ENCODE peak calls at places on chromosome 5, in four cellular contexts. K is lower leg skin, W is SK-N-SH, L is cardiac muscle cell. I is an unnamed sample.

GRCh38 chr5:78803386-78803785 is 154.8 kb upstream of the LHFPL2 start:
- DNase-seq in K (peak), W (peak), L (peak), I (no peak)

GRCh38 chr5:37875051-37875787 is 35.4 kb upstream of the GDNF start:
- DNase-seq in K (no peak), W (no peak), L (peak), I (peak)

GRCh38 chr5:181190711-181191525 is 14.1 kb downstream of the TRIM7 start:
- DNase-seq in K (peak), W (peak), L (peak), I (no peak)

GRCh38 chr5:141968914-141969608 is at the start of gene RNF14:
- DNase-seq in K (peak), W (peak), L (peak), I (peak)

GRCh38 chr5:9381464-9381863 is 164.4 kb downstream of the SEMA5A start:
- DNase-seq in K (no peak), W (no peak), L (no peak), I (no peak)

GRCh38 chr5:142874537-142874936 is 104.4 kb downstream of the ARHGAP26 start:
- DNase-seq in K (peak), W (no peak), L (peak), I (peak)

GRCh38 chr5:13480834-13481233 is 463.7 kb downstream of the DNAH5 start:
- DNase-seq in K (no peak), W (no peak), L (no peak), I (no peak)

GRCh38 chr5:95959964-95960801 is 1.5 kb downstream of the ELL2 start:
- DNase-seq in K (peak), W (peak), L (peak), I (peak)

GRCh38 chr5:103587185-103587748 is 24.7 kb upstream of the NUDT12 start:
- DNase-seq in K (no peak), W (peak), L (peak), I (peak)

GRCh38 chr5:147504001-147504400 is 5.9 kb downstream of the DPYSL3 start:
- DNase-seq in K (no peak), W (no peak), L (peak), I (peak)

GRCh38 chr5:71483355-71483754 is 27.9 kb downstream of the BDP1 start:
- DNase-seq in K (no peak), W (no peak), L (peak), I (peak)

GRCh38 chr5:6754766-6755165 is 41.5 kb downstream of the TENT4A start:
- DNase-seq in K (no peak), W (no peak), L (no peak), I (no peak)

GRCh38 chr5:59923465-59923864 is 29.9 kb upstream of the PDE4D start:
- DNase-seq in K (no peak), W (no peak), L (peak), I (no peak)

GRCh38 chr5:74035521-74035937 is 409.5 kb downstream of the ARHGEF28 start:
- DNase-seq in K (no peak), W (no peak), L (peak), I (peak)

GRCh38 chr5:180825768-180826525 is 23.3 kb upstream of the MGAT1 start:
- DNase-seq in K (no peak), W (no peak), L (peak), I (peak)

GRCh38 chr5:71631070-71631469 is 43.9 kb downstream of the MCCC2 start:
- DNase-seq in K (no peak), W (no peak), L (no peak), I (no peak)

GRCh38 chr5:150514708-150515211 is 6.8 kb downstream of the NDST1 start:
- DNase-seq in K (no peak), W (no peak), L (no peak), I (peak)

GRCh38 chr5:78611161-78611605 is 37.4 kb downstream of the LHFPL2 start:
- DNase-seq in K (no peak), W (no peak), L (no peak), I (no peak)

GRCh38 chr5:146137967-146138403 is 32.6 kb upstream of the PLAC8L1 start:
- DNase-seq in K (no peak), W (no peak), L (peak), I (peak)

GRCh38 chr5:153818626-153819025 is 220.1 kb downstream of the FAM114A2 start:
- DNase-seq in K (no peak), W (no peak), L (no peak), I (no peak)

GRCh38 chr5:119360905-119361605 is 5.2 kb downstream of the TNFAIP8 start:
- DNase-seq in K (no peak), W (no peak), L (peak), I (no peak)

GRCh38 chr5:168851902-168852321 is 272.7 kb upstream of the PANK3 start:
- DNase-seq in K (no peak), W (peak), L (peak), I (peak)

GRCh38 chr5:127550652-127551409 is 33.4 kb downstream of the PRRC1 start:
- DNase-seq in K (no peak), W (no peak), L (peak), I (no peak)

GRCh38 chr5:149325166-149325735 is 20.0 kb upstream of the GRPEL2 start:
- DNase-seq in K (peak), W (no peak), L (peak), I (no peak)

GRCh38 chr5:132052520-132052919 is 7.9 kb upstream of the IL3 start:
- DNase-seq in K (peak), W (no peak), L (no peak), I (no peak)

GRCh38 chr5:138024117-138024516 is 8.8 kb downstream of the FAM13B start:
- DNase-seq in K (no peak), W (no peak), L (no peak), I (no peak)

GRCh38 chr5:445591-445990 is 2.6 kb downstream of the EXOC3 start:
- DNase-seq in K (peak), W (no peak), L (no peak), I (no peak)

GRCh38 chr5:87188411-87188810 is 79.3 kb upstream of the RASA1 start:
- DNase-seq in K (no peak), W (no peak), L (no peak), I (no peak)

GRCh38 chr5:128966846-128967245 is 1.6 kb downstream of the SLC27A6 start:
- DNase-seq in K (no peak), W (no peak), L (no peak), I (no peak)

GRCh38 chr5:38994329-38994927 is 79.8 kb downstream of the RICTOR start:
- DNase-seq in K (no peak), W (peak), L (peak), I (peak)

GRCh38 chr5:132019857-132020555 is 8.5 kb upstream of the ACSL6 start:
- DNase-seq in K (peak), W (no peak), L (no peak), I (no peak)

GRCh38 chr5:113204525-113205161 is 228.0 kb downstream of the DCP2 start:
- DNase-seq in K (peak), W (peak), L (peak), I (peak)

GRCh38 chr5:152501294-152501693 is 96.2 kb upstream of the NMUR2 start:
- DNase-seq in K (no peak), W (no peak), L (no peak), I (no peak)

GRCh38 chr5:173673295-173674170 is 57.1 kb upstream of the BOD1 start:
- DNase-seq in K (peak), W (no peak), L (no peak), I (no peak)

GRCh38 chr5:133304707-133305216 is 252.9 kb downstream of the HSPA4 start:
- DNase-seq in K (no peak), W (no peak), L (no peak), I (no peak)

GRCh38 chr5:3598725-3599282 is 3.2 kb downstream of the IRX1 start:
- DNase-seq in K (peak), W (peak), L (no peak), I (peak)

GRCh38 chr5:3598236-3598635 is 2.6 kb downstream of the IRX1 start:
- DNase-seq in K (no peak), W (no peak), L (no peak), I (no peak)

GRCh38 chr5:3601060-3601710 is 5.6 kb downstream of the IRX1 start:
- DNase-seq in K (peak), W (no peak), L (no peak), I (peak)

GRCh38 chr5:3600106-3600997 is 4.7 kb downstream of the IRX1 start:
- DNase-seq in K (peak), W (peak), L (no peak), I (peak)

DNA sequence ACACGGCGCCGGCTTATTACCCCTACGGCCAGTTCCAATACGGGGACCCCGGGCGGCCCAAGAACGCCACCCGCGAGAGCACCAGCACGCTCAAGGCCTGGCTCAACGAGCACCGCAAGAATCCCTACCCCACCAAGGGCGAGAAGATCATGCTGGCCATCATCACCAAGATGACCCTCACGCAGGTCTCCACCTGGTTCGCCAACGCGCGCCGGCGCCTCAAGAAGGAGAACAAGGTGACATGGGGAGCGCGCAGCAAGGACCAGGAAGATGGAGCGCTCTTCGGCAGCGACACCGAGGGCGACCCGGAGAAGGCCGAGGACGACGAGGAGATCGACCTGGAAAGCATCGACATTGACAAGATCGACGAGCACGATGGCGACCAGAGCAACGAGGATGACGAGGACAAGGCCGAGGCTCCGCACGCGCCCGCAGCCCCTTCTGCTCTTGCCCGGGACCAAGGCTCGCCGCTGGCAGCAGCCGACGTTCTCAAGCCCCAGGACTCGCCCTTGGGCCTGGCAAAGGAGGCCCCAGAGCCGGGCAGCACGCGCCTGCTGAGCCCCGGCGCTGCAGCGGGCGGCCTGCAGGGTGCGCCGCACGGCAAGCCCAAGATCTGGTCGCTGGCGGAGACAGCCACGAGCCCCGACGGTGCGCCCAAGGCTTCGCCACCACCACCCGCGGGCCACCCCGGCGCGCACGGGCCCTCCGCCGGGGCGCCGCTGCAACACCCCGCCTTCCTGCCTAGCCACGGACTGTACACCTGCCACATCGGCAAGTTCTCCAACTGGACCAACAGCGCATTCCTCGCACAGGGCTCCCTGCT is 3.9 kb downstream of the IRX1 start:
- DNase-seq in K (peak), W (peak), L (no peak), I (peak)
- TF ChIP-seq CTCF in K (no peak), W (no peak), L (no peak), I (peak)

GRCh38 chr5:88666761-88667186 is 216.2 kb downstream of the MEF2C start:
- DNase-seq in K (no peak), W (no peak), L (no peak), I (peak)
- H3K4me3 ChIP-seq in K (no peak), W (peak), L (no peak), I (peak)

DNA sequence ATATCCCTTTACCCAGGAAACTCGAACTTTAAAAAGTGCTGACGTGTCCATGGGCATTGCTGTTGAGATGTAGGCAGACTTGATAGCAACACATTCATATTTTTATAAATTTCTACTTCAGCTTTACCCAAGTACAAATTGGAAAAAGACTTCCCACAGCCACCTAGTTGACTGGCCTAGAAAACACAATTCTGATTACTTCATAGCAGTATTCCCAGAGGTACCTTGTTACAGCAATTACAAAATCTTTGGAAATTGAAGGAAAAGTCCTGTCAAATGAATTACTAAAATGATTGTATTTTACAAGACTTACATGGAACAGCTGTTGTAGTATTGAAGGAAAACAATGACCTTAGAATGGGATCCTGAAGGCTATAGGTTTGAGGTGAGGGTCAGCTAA is 130.7 kb upstream of the NREP start:
- DNase-seq in K (no peak), W (no peak), L (peak), I (no peak)
- TF ChIP-seq CTCF in K (no peak), W (no peak), L (no peak), I (no peak)

GRCh38 chr5:176384991-176385390 is 3.4 kb downstream of the NOP16 start:
- DNase-seq in K (no peak), W (no peak), L (no peak), I (no peak)

GRCh38 chr5:176388003-176388340 is 426 bp downstream of the NOP16 start:
- DNase-seq in K (no peak), W (peak), L (peak), I (no peak)

GRCh38 chr5:176387384-176387925 is 943 bp downstream of the NOP16 start:
- DNase-seq in K (no peak), W (no peak), L (no peak), I (no peak)

GRCh38 chr5:176388341-176389113 is at the start of the genes HIGD2A and NOP16:
- DNase-seq in K (peak), W (peak), L (peak), I (peak)

GRCh38 chr5:176386491-176386890 is 1.9 kb downstream of the NOP16 start:
- DNase-seq in K (no peak), W (no peak), L (no peak), I (no peak)
- H3K4me3 ChIP-seq in K (no peak), W (peak), L (no peak), I (no peak)

DNA sequence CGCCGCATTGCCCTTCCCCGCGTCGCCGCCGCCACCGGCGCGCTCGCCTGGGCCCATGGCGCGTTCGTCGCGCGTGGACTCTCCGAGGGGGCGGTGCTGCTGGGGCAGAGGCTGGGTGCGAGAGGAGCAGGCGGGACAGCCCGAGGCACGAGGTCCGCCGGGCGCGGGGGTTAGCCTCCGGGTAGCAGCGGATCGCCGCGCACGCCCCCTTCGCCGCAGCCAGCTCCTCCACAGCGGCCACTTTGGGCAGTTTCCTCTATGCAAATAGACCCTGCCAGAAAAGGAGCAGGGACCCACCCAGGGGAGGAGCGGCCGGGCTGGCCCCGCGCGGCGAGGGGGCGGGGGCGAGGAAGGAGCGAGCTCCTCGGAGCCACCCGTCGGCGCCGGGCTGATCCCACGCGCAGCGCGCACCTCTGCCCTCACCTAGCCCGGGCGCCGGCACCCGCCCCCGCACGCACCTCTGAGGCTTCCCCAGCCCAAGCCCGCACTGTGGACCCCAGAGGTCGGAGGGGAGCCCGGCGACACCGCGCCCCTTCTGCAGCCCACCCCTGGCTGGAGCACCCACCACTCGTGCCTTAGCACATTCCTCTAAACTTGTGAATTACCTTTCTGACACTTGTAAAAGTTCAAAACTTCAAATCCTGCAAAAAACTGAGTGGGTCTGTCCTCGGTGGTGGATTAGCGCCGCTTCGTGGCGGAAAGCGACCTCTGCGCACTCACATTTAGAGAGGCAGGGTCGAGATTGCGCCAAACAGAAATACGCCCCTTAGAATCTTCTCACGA is at the start of gene COL23A1:
- DNase-seq in K (peak), W (peak), L (peak), I (peak)
- TF ChIP-seq CTCF in K (no peak), W (peak), L (peak), I (peak)

GRCh38 chr5:34040411-34040810 is 2.6 kb downstream of the C1QTNF3 start:
- DNase-seq in K (no peak), W (no peak), L (no peak), I (no peak)
- H3K4me3 ChIP-seq in K (no peak), W (no peak), L (no peak), I (no peak)

DNA sequence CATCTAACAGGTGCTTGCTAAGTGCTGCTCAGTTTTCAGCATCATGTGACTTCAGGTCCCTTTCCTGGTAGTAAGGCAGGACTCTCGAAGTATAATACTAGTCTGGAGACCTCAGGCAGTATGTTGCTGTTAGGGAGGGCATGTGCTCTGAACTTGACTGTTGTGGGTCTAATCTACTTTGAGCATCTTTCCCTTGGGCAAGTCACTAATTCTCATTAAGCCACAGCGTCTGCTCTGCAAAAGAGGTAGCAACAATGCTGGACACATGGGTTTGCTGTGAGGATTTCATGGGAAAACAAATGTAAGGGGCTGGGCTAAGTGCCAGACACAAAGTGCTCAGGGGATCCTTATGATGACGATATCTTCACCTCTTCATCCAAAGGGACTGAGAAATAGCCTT is 216.4 kb downstream of the SGCD start:
- DNase-seq in K (no peak), W (peak), L (no peak), I (no peak)
- TF ChIP-seq CTCF in K (no peak), W (no peak), L (no peak), I (no peak)

GRCh38 chr5:54610197-54610898 is 92.8 kb downstream of the SNX18 start:
- DNase-seq in K (no peak), W (no peak), L (peak), I (no peak)

GRCh38 chr5:54608423-54609085 is 91.0 kb downstream of the SNX18 start:
- DNase-seq in K (no peak), W (no peak), L (peak), I (no peak)

GRCh38 chr5:54612711-54613110 is 95.2 kb downstream of the SNX18 start:
- DNase-seq in K (no peak), W (no peak), L (no peak), I (no peak)

GRCh38 chr5:54615381-54615780 is 97.8 kb downstream of the SNX18 start:
- DNase-seq in K (no peak), W (no peak), L (no peak), I (no peak)

DNA sequence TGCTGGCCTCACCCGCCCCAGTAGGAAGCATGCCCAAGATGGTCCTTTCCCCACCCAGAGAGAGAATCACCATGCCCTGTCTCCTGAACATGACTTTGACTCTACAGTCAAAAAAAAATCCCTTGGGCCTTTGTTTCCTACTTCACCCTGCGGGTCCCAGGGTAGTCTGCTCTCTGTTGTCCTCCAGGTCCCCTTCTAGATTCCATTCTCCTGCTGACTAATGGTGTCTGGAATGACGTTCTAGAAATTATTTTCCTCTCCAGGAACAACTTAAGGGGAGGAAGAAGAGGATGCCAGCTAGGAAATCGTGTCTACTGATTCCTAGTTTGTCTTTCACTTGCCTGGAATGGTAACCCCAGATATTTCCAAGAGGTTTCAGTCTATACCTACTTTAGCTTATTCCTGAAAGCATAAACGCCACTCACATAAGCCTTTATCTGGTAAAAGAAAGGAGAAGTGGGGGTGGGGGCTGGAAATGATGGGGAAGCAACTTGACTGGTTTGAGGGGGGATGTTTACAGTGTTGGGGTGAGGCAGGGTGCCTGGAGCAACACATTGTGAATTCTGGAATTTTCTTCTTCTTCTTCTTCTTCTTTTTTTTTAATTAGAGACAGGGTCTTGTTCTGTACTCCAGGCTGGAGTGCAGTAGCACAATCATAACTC is 93.9 kb downstream of the SNX18 start:
- DNase-seq in K (no peak), W (no peak), L (peak), I (no peak)
- H3K4me3 ChIP-seq in K (no peak), W (no peak), L (no peak), I (no peak)

DNA sequence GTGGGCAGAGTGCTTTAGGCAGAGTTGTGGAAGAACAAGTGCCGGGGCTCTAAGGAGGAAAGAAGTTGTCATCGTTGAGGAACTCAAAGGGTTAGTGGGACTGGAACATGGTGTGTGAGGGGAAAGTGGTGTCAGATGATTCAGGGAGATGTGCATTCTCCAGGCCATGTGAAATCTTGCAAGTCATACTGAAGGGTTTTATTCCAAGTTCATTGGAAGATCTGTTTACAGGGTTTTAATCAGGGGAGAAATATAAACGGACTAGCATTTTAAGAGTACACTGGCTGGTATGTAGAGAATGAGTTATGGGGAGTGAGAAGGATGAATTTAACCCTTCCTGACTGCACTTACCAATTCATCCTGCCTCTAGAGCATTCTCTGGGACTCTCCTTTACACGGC is 49.3 kb downstream of the NR2F1 start:
- DNase-seq in K (no peak), W (no peak), L (no peak), I (no peak)
- TF ChIP-seq CTCF in K (no peak), W (no peak), L (no peak), I (no peak)

I was measured in astrocyte of the spinal cord.